ENCODE peak calls at places on chromosomes 6 and 20, in ten cellular contexts. One of them, this sample, is unnamed.

GRCh38 chr6:26311385-26312095 is 53.5 kb upstream of the BTN3A2 start:
- DNase-seq in NCI-H1092: peak; percentile 6
- DNase-seq in Daoy: peak; percentile 84
- DNase-seq in COR-L47: peak; percentile 58
- DNase-seq in aorta: no peak
- DNase-seq in omental fat pad: no peak
- DNase-seq in activated T-cell treated with anti-CD3 and anti-CD28 coated beads, Interleukin-2, amount 50 U/mL, for 72 hours: peak; percentile 52
- DNase-seq in activated naive CD8-positive, alpha-beta T cell treated with anti-CD3 and anti-CD28 coated beads, Interleukin-2, amount 10 ng/mL, durations not matched to agents 7 days and 5 days: no peak
- DNase-seq in cardiac fibroblast: peak; percentile 90
- DNase-seq in C1 segment of cervical spinal cord: no peak
- DNase-seq in this sample: peak; percentile 90

GRCh38 chr20:58407966-58408557 is 19.0 kb downstream of the VAPB start:
- DNase-seq in C1 segment of cervical spinal cord: no peak
- DNase-seq in aorta: no peak
- DNase-seq in activated T-cell treated with anti-CD3 and anti-CD28 coated beads, Interleukin-2, amount 50 U/mL, for 72 hours: peak; percentile 38
- DNase-seq in cardiac fibroblast: peak; percentile 30
- DNase-seq in COR-L47: no peak
- DNase-seq in omental fat pad: no peak
- DNase-seq in NCI-H1092: no peak
- DNase-seq in activated naive CD8-positive, alpha-beta T cell treated with anti-CD3 and anti-CD28 coated beads, Interleukin-2, amount 10 ng/mL, durations not matched to agents 7 days and 5 days: no peak
- DNase-seq in Daoy: no peak
- DNase-seq in this sample: peak; percentile 14

GRCh38 chr20:22999756-23000155 is 35.4 kb upstream of the SSTR4 start:
- DNase-seq in aorta: no peak
- DNase-seq in cardiac fibroblast: no peak
- DNase-seq in COR-L47: no peak
- DNase-seq in activated naive CD8-positive, alpha-beta T cell treated with anti-CD3 and anti-CD28 coated beads, Interleukin-2, amount 10 ng/mL, durations not matched to agents 7 days and 5 days: no peak
- DNase-seq in NCI-H1092: no peak
- DNase-seq in omental fat pad: no peak
- DNase-seq in activated T-cell treated with anti-CD3 and anti-CD28 coated beads, Interleukin-2, amount 50 U/mL, for 72 hours: no peak
- DNase-seq in Daoy: peak; percentile 19
- DNase-seq in C1 segment of cervical spinal cord: no peak
- DNase-seq in this sample: no peak

GRCh38 chr6:110853754-110854477 is 20.7 kb upstream of the AMD1 start:
- DNase-seq in NCI-H1092: no peak
- DNase-seq in COR-L47: no peak
- DNase-seq in cardiac fibroblast: no peak
- DNase-seq in activated T-cell treated with anti-CD3 and anti-CD28 coated beads, Interleukin-2, amount 50 U/mL, for 72 hours: no peak
- DNase-seq in aorta: no peak
- DNase-seq in Daoy: no peak
- DNase-seq in C1 segment of cervical spinal cord: no peak
- DNase-seq in omental fat pad: no peak
- DNase-seq in activated naive CD8-positive, alpha-beta T cell treated with anti-CD3 and anti-CD28 coated beads, Interleukin-2, amount 10 ng/mL, durations not matched to agents 7 days and 5 days: no peak
- DNase-seq in this sample: no peak

GRCh38 chr20:44389871-44390270 is 34.4 kb downstream of the HNF4A start:
- DNase-seq in aorta: no peak
- DNase-seq in COR-L47: no peak
- DNase-seq in C1 segment of cervical spinal cord: no peak
- DNase-seq in NCI-H1092: no peak
- DNase-seq in activated naive CD8-positive, alpha-beta T cell treated with anti-CD3 and anti-CD28 coated beads, Interleukin-2, amount 10 ng/mL, durations not matched to agents 7 days and 5 days: no peak
- DNase-seq in Daoy: no peak
- DNase-seq in omental fat pad: no peak
- DNase-seq in activated T-cell treated with anti-CD3 and anti-CD28 coated beads, Interleukin-2, amount 50 U/mL, for 72 hours: no peak
- DNase-seq in cardiac fibroblast: no peak
- DNase-seq in this sample: no peak

GRCh38 chr6:96059586-96059985 is 43.8 kb downstream of the FUT9 start:
- DNase-seq in activated naive CD8-positive, alpha-beta T cell treated with anti-CD3 and anti-CD28 coated beads, Interleukin-2, amount 10 ng/mL, durations not matched to agents 7 days and 5 days: no peak
- DNase-seq in C1 segment of cervical spinal cord: no peak
- DNase-seq in NCI-H1092: no peak
- DNase-seq in activated T-cell treated with anti-CD3 and anti-CD28 coated beads, Interleukin-2, amount 50 U/mL, for 72 hours: no peak
- DNase-seq in aorta: no peak
- DNase-seq in omental fat pad: no peak
- DNase-seq in cardiac fibroblast: peak; percentile 1
- DNase-seq in Daoy: peak; percentile 1
- DNase-seq in COR-L47: no peak
- DNase-seq in this sample: no peak

GRCh38 chr6:72933216-72933615 is 292.1 kb downstream of the KHDC1L start:
- DNase-seq in COR-L47: no peak
- DNase-seq in cardiac fibroblast: no peak
- DNase-seq in Daoy: no peak
- DNase-seq in NCI-H1092: no peak
- DNase-seq in activated T-cell treated with anti-CD3 and anti-CD28 coated beads, Interleukin-2, amount 50 U/mL, for 72 hours: no peak
- DNase-seq in activated naive CD8-positive, alpha-beta T cell treated with anti-CD3 and anti-CD28 coated beads, Interleukin-2, amount 10 ng/mL, durations not matched to agents 7 days and 5 days: no peak
- DNase-seq in omental fat pad: no peak
- DNase-seq in aorta: no peak
- DNase-seq in C1 segment of cervical spinal cord: no peak
- DNase-seq in this sample: no peak

GRCh38 chr6:111843347-111844147 is 29.7 kb downstream of the FYN start:
- DNase-seq in Daoy: peak; percentile 19
- DNase-seq in activated naive CD8-positive, alpha-beta T cell treated with anti-CD3 and anti-CD28 coated beads, Interleukin-2, amount 10 ng/mL, durations not matched to agents 7 days and 5 days: peak; percentile 62
- DNase-seq in activated T-cell treated with anti-CD3 and anti-CD28 coated beads, Interleukin-2, amount 50 U/mL, for 72 hours: peak; percentile 76
- DNase-seq in omental fat pad: no peak
- DNase-seq in COR-L47: no peak
- DNase-seq in cardiac fibroblast: no peak
- DNase-seq in aorta: no peak
- DNase-seq in NCI-H1092: no peak
- DNase-seq in C1 segment of cervical spinal cord: no peak
- DNase-seq in this sample: no peak

GRCh38 chr6:79404677-79405076 is 132.6 kb downstream of the LCA5 start:
- DNase-seq in aorta: no peak
- DNase-seq in activated T-cell treated with anti-CD3 and anti-CD28 coated beads, Interleukin-2, amount 50 U/mL, for 72 hours: no peak
- DNase-seq in C1 segment of cervical spinal cord: no peak
- DNase-seq in cardiac fibroblast: no peak
- DNase-seq in Daoy: no peak
- DNase-seq in omental fat pad: no peak
- DNase-seq in NCI-H1092: no peak
- DNase-seq in activated naive CD8-positive, alpha-beta T cell treated with anti-CD3 and anti-CD28 coated beads, Interleukin-2, amount 10 ng/mL, durations not matched to agents 7 days and 5 days: no peak
- DNase-seq in COR-L47: no peak
- DNase-seq in this sample: no peak

GRCh38 chr6:11236351-11236750 is 3.9 kb upstream of the NEDD9 start:
- DNase-seq in C1 segment of cervical spinal cord: no peak
- DNase-seq in aorta: no peak
- DNase-seq in COR-L47: no peak
- DNase-seq in activated naive CD8-positive, alpha-beta T cell treated with anti-CD3 and anti-CD28 coated beads, Interleukin-2, amount 10 ng/mL, durations not matched to agents 7 days and 5 days: no peak
- DNase-seq in Daoy: peak; percentile 59
- DNase-seq in NCI-H1092: no peak
- DNase-seq in activated T-cell treated with anti-CD3 and anti-CD28 coated beads, Interleukin-2, amount 50 U/mL, for 72 hours: peak; percentile 45
- DNase-seq in omental fat pad: no peak
- DNase-seq in cardiac fibroblast: no peak
- DNase-seq in this sample: peak; percentile 26

GRCh38 chr6:83343121-83343520 is 87.7 kb downstream of the ME1 start:
- DNase-seq in aorta: no peak
- DNase-seq in NCI-H1092: no peak
- DNase-seq in Daoy: no peak
- DNase-seq in C1 segment of cervical spinal cord: no peak
- DNase-seq in cardiac fibroblast: no peak
- DNase-seq in activated T-cell treated with anti-CD3 and anti-CD28 coated beads, Interleukin-2, amount 50 U/mL, for 72 hours: no peak
- DNase-seq in activated naive CD8-positive, alpha-beta T cell treated with anti-CD3 and anti-CD28 coated beads, Interleukin-2, amount 10 ng/mL, durations not matched to agents 7 days and 5 days: no peak
- DNase-seq in COR-L47: no peak
- DNase-seq in omental fat pad: no peak
- DNase-seq in this sample: no peak

GRCh38 chr6:135243871-135244796 is 63.0 kb downstream of the MYB start:
- DNase-seq in C1 segment of cervical spinal cord: no peak
- DNase-seq in omental fat pad: no peak
- DNase-seq in COR-L47: no peak
- DNase-seq in aorta: no peak
- DNase-seq in NCI-H1092: no peak
- DNase-seq in activated T-cell treated with anti-CD3 and anti-CD28 coated beads, Interleukin-2, amount 50 U/mL, for 72 hours: no peak
- DNase-seq in Daoy: no peak
- DNase-seq in cardiac fibroblast: no peak
- DNase-seq in activated naive CD8-positive, alpha-beta T cell treated with anti-CD3 and anti-CD28 coated beads, Interleukin-2, amount 10 ng/mL, durations not matched to agents 7 days and 5 days: no peak
- DNase-seq in this sample: no peak

GRCh38 chr20:1212607-1213396 is 9.5 kb downstream of the C20orf202 start:
- DNase-seq in cardiac fibroblast: peak; percentile 83
- DNase-seq in COR-L47: peak; percentile 37
- DNase-seq in C1 segment of cervical spinal cord: peak; percentile 7
- DNase-seq in aorta: peak; percentile 68
- DNase-seq in omental fat pad: no peak
- DNase-seq in activated naive CD8-positive, alpha-beta T cell treated with anti-CD3 and anti-CD28 coated beads, Interleukin-2, amount 10 ng/mL, durations not matched to agents 7 days and 5 days: peak; percentile 71
- DNase-seq in Daoy: peak; percentile 77
- DNase-seq in activated T-cell treated with anti-CD3 and anti-CD28 coated beads, Interleukin-2, amount 50 U/mL, for 72 hours: peak; percentile 78
- DNase-seq in NCI-H1092: peak; percentile 30
- DNase-seq in this sample: peak; percentile 23

GRCh38 chr6:146913842-146914562 is 290.2 kb upstream of the STXBP5 start:
- DNase-seq in cardiac fibroblast: peak; percentile 99
- DNase-seq in activated naive CD8-positive, alpha-beta T cell treated with anti-CD3 and anti-CD28 coated beads, Interleukin-2, amount 10 ng/mL, durations not matched to agents 7 days and 5 days: no peak
- DNase-seq in C1 segment of cervical spinal cord: no peak
- DNase-seq in activated T-cell treated with anti-CD3 and anti-CD28 coated beads, Interleukin-2, amount 50 U/mL, for 72 hours: peak; percentile 31
- DNase-seq in Daoy: peak; percentile 99
- DNase-seq in aorta: peak; percentile 85
- DNase-seq in omental fat pad: peak; percentile 57
- DNase-seq in COR-L47: no peak
- DNase-seq in NCI-H1092: no peak
- DNase-seq in this sample: no peak

GRCh38 chr20:36062799-36063198 is 91.7 kb upstream of the EPB41L1 start:
- DNase-seq in cardiac fibroblast: peak; percentile 66
- DNase-seq in Daoy: no peak
- DNase-seq in activated naive CD8-positive, alpha-beta T cell treated with anti-CD3 and anti-CD28 coated beads, Interleukin-2, amount 10 ng/mL, durations not matched to agents 7 days and 5 days: no peak
- DNase-seq in C1 segment of cervical spinal cord: no peak
- DNase-seq in omental fat pad: no peak
- DNase-seq in NCI-H1092: no peak
- DNase-seq in COR-L47: no peak
- DNase-seq in activated T-cell treated with anti-CD3 and anti-CD28 coated beads, Interleukin-2, amount 50 U/mL, for 72 hours: no peak
- DNase-seq in aorta: no peak
- DNase-seq in this sample: no peak

GRCh38 chr20:15612746-15613145 is 960.5 kb downstream of the KIF16B start:
- DNase-seq in COR-L47: no peak
- DNase-seq in C1 segment of cervical spinal cord: no peak
- DNase-seq in Daoy: no peak
- DNase-seq in NCI-H1092: no peak
- DNase-seq in aorta: no peak
- DNase-seq in cardiac fibroblast: no peak
- DNase-seq in activated naive CD8-positive, alpha-beta T cell treated with anti-CD3 and anti-CD28 coated beads, Interleukin-2, amount 10 ng/mL, durations not matched to agents 7 days and 5 days: no peak
- DNase-seq in activated T-cell treated with anti-CD3 and anti-CD28 coated beads, Interleukin-2, amount 50 U/mL, for 72 hours: no peak
- DNase-seq in omental fat pad: no peak
- DNase-seq in this sample: no peak

GRCh38 chr6:95203153-95203754 is 374.1 kb upstream of the MANEA start:
- DNase-seq in aorta: no peak
- DNase-seq in COR-L47: peak; percentile 44
- DNase-seq in cardiac fibroblast: peak; percentile 61
- DNase-seq in Daoy: peak; percentile 1
- DNase-seq in activated T-cell treated with anti-CD3 and anti-CD28 coated beads, Interleukin-2, amount 50 U/mL, for 72 hours: peak; percentile 22
- DNase-seq in omental fat pad: peak; percentile 24
- DNase-seq in activated naive CD8-positive, alpha-beta T cell treated with anti-CD3 and anti-CD28 coated beads, Interleukin-2, amount 10 ng/mL, durations not matched to agents 7 days and 5 days: no peak
- DNase-seq in C1 segment of cervical spinal cord: no peak
- DNase-seq in NCI-H1092: peak; percentile 10
- DNase-seq in this sample: peak; percentile 38

GRCh38 chr6:125945378-125946141 is 11.0 kb upstream of the HINT3 start:
- DNase-seq in Daoy: peak; percentile 72
- DNase-seq in NCI-H1092: no peak
- DNase-seq in aorta: no peak
- DNase-seq in COR-L47: no peak
- DNase-seq in cardiac fibroblast: peak; percentile 67
- DNase-seq in omental fat pad: no peak
- DNase-seq in activated naive CD8-positive, alpha-beta T cell treated with anti-CD3 and anti-CD28 coated beads, Interleukin-2, amount 10 ng/mL, durations not matched to agents 7 days and 5 days: no peak
- DNase-seq in C1 segment of cervical spinal cord: no peak
- DNase-seq in activated T-cell treated with anti-CD3 and anti-CD28 coated beads, Interleukin-2, amount 50 U/mL, for 72 hours: no peak
- DNase-seq in this sample: no peak

GRCh38 chr6:144447487-144447886 is 162.4 kb downstream of the UTRN start:
- DNase-seq in aorta: no peak
- DNase-seq in omental fat pad: no peak
- DNase-seq in cardiac fibroblast: peak; percentile 58
- DNase-seq in activated naive CD8-positive, alpha-beta T cell treated with anti-CD3 and anti-CD28 coated beads, Interleukin-2, amount 10 ng/mL, durations not matched to agents 7 days and 5 days: no peak
- DNase-seq in COR-L47: no peak
- DNase-seq in C1 segment of cervical spinal cord: no peak
- DNase-seq in activated T-cell treated with anti-CD3 and anti-CD28 coated beads, Interleukin-2, amount 50 U/mL, for 72 hours: no peak
- DNase-seq in NCI-H1092: no peak
- DNase-seq in Daoy: peak; percentile 43
- DNase-seq in this sample: no peak

GRCh38 chr20:33518071-33518470 is 28.2 kb downstream of the CBFA2T2 start:
- DNase-seq in omental fat pad: no peak
- DNase-seq in aorta: no peak
- DNase-seq in C1 segment of cervical spinal cord: no peak
- DNase-seq in Daoy: peak; percentile 87
- DNase-seq in cardiac fibroblast: peak; percentile 68
- DNase-seq in activated T-cell treated with anti-CD3 and anti-CD28 coated beads, Interleukin-2, amount 50 U/mL, for 72 hours: no peak
- DNase-seq in NCI-H1092: no peak
- DNase-seq in COR-L47: no peak
- DNase-seq in activated naive CD8-positive, alpha-beta T cell treated with anti-CD3 and anti-CD28 coated beads, Interleukin-2, amount 10 ng/mL, durations not matched to agents 7 days and 5 days: no peak
- DNase-seq in this sample: no peak

GRCh38 chr20:61598586-61598985 is 346.5 kb downstream of the CDH4 start:
- DNase-seq in omental fat pad: no peak
- DNase-seq in COR-L47: no peak
- DNase-seq in NCI-H1092: no peak
- DNase-seq in aorta: no peak
- DNase-seq in C1 segment of cervical spinal cord: no peak
- DNase-seq in cardiac fibroblast: no peak
- DNase-seq in Daoy: no peak
- DNase-seq in activated T-cell treated with anti-CD3 and anti-CD28 coated beads, Interleukin-2, amount 50 U/mL, for 72 hours: no peak
- DNase-seq in activated naive CD8-positive, alpha-beta T cell treated with anti-CD3 and anti-CD28 coated beads, Interleukin-2, amount 10 ng/mL, durations not matched to agents 7 days and 5 days: no peak
- DNase-seq in this sample: no peak

GRCh38 chr6:160978141-160978926 is 13.2 kb upstream of the MAP3K4 start:
- DNase-seq in Daoy: peak; percentile 44
- DNase-seq in COR-L47: no peak
- DNase-seq in C1 segment of cervical spinal cord: no peak
- DNase-seq in omental fat pad: no peak
- DNase-seq in cardiac fibroblast: peak; percentile 52
- DNase-seq in activated naive CD8-positive, alpha-beta T cell treated with anti-CD3 and anti-CD28 coated beads, Interleukin-2, amount 10 ng/mL, durations not matched to agents 7 days and 5 days: no peak
- DNase-seq in NCI-H1092: no peak
- DNase-seq in activated T-cell treated with anti-CD3 and anti-CD28 coated beads, Interleukin-2, amount 50 U/mL, for 72 hours: no peak
- DNase-seq in aorta: no peak
- DNase-seq in this sample: no peak

GRCh38 chr6:87899499-87900147 is 148.0 kb upstream of the SPACA1 start:
- DNase-seq in omental fat pad: no peak
- DNase-seq in COR-L47: no peak
- DNase-seq in Daoy: no peak
- DNase-seq in NCI-H1092: no peak
- DNase-seq in activated naive CD8-positive, alpha-beta T cell treated with anti-CD3 and anti-CD28 coated beads, Interleukin-2, amount 10 ng/mL, durations not matched to agents 7 days and 5 days: no peak
- DNase-seq in aorta: no peak
- DNase-seq in C1 segment of cervical spinal cord: no peak
- DNase-seq in cardiac fibroblast: no peak
- DNase-seq in activated T-cell treated with anti-CD3 and anti-CD28 coated beads, Interleukin-2, amount 50 U/mL, for 72 hours: no peak
- DNase-seq in this sample: no peak

GRCh38 chr6:160248538-160248937 is 10.1 kb downstream of the SLC22A2 start:
- DNase-seq in Daoy: peak; percentile 51
- DNase-seq in omental fat pad: no peak
- DNase-seq in cardiac fibroblast: peak; percentile 53
- DNase-seq in C1 segment of cervical spinal cord: no peak
- DNase-seq in activated T-cell treated with anti-CD3 and anti-CD28 coated beads, Interleukin-2, amount 50 U/mL, for 72 hours: no peak
- DNase-seq in COR-L47: no peak
- DNase-seq in NCI-H1092: no peak
- DNase-seq in activated naive CD8-positive, alpha-beta T cell treated with anti-CD3 and anti-CD28 coated beads, Interleukin-2, amount 10 ng/mL, durations not matched to agents 7 days and 5 days: no peak
- DNase-seq in aorta: no peak
- DNase-seq in this sample: no peak

GRCh38 chr6:95364016-95364604 is 213.2 kb upstream of the MANEA start:
- DNase-seq in omental fat pad: no peak
- DNase-seq in NCI-H1092: peak; percentile 16
- DNase-seq in aorta: no peak
- DNase-seq in COR-L47: peak; percentile 33
- DNase-seq in activated T-cell treated with anti-CD3 and anti-CD28 coated beads, Interleukin-2, amount 50 U/mL, for 72 hours: no peak
- DNase-seq in C1 segment of cervical spinal cord: no peak
- DNase-seq in cardiac fibroblast: peak; percentile 31
- DNase-seq in Daoy: no peak
- DNase-seq in activated naive CD8-positive, alpha-beta T cell treated with anti-CD3 and anti-CD28 coated beads, Interleukin-2, amount 10 ng/mL, durations not matched to agents 7 days and 5 days: no peak
- DNase-seq in this sample: no peak

GRCh38 chr20:62485062-62485700 is 9.4 kb upstream of the GATA5 start:
- DNase-seq in aorta: no peak
- DNase-seq in COR-L47: no peak
- DNase-seq in C1 segment of cervical spinal cord: no peak
- DNase-seq in Daoy: no peak
- DNase-seq in cardiac fibroblast: peak; percentile 20
- DNase-seq in omental fat pad: no peak
- DNase-seq in activated T-cell treated with anti-CD3 and anti-CD28 coated beads, Interleukin-2, amount 50 U/mL, for 72 hours: no peak
- DNase-seq in NCI-H1092: no peak
- DNase-seq in activated naive CD8-positive, alpha-beta T cell treated with anti-CD3 and anti-CD28 coated beads, Interleukin-2, amount 10 ng/mL, durations not matched to agents 7 days and 5 days: no peak
- DNase-seq in this sample: no peak

GRCh38 chr20:2900845-2901592 is 27.7 kb downstream of the PTPRA start:
- DNase-seq in C1 segment of cervical spinal cord: no peak
- DNase-seq in activated T-cell treated with anti-CD3 and anti-CD28 coated beads, Interleukin-2, amount 50 U/mL, for 72 hours: no peak
- DNase-seq in COR-L47: no peak
- DNase-seq in omental fat pad: no peak
- DNase-seq in cardiac fibroblast: no peak
- DNase-seq in NCI-H1092: no peak
- DNase-seq in aorta: no peak
- DNase-seq in Daoy: no peak
- DNase-seq in activated naive CD8-positive, alpha-beta T cell treated with anti-CD3 and anti-CD28 coated beads, Interleukin-2, amount 10 ng/mL, durations not matched to agents 7 days and 5 days: no peak
- DNase-seq in this sample: no peak

This sample was measured in NCI-H2029 treated with DMSO at 0.1 percent for 48 hours.